ENCODE peak calls at places on chromosomes 1 and 21, in ten cellular contexts. O is brain microvascular endothelial cell, I is mammary epithelial cell, V is fibroblast of lung, F is SJCRH30, M is DND-41, E is GM23248, K is cardiac muscle cell, C is upper lobe of right lung, B is stomach. L is an unnamed sample.

GRCh38 chr1:30514945-30515344 is 208.4 kb downstream of the MATN1 start:
- DNase-seq in V (no peak), K (no peak), B (peak; percentile 4), C (no peak), F (no peak), I (no peak), E (no peak), O (no peak), M (no peak), L (no peak)

GRCh38 chr1:228368801-228369607 is 37.6 kb downstream of the TRIM11 start:
- DNase-seq in M (no peak), F (no peak), B (no peak), I (no peak), O (no peak), C (peak; percentile 53), V (peak; percentile 43), K (peak; percentile 97), E (no peak), L (no peak)

GRCh38 chr1:1873186-1873585 is 17.7 kb downstream of the GNB1 start:
- DNase-seq in B (peak; percentile 74), F (no peak), M (no peak), E (no peak), O (no peak), C (peak; percentile 70), K (peak; percentile 39), I (no peak), V (no peak), L (no peak)

GRCh38 chr1:36517415-36517814 is 34.7 kb upstream of the CSF3R start:
- DNase-seq in F (no peak), E (no peak), M (no peak), B (no peak), V (no peak), I (no peak), C (no peak), K (peak; percentile 13), O (no peak), L (no peak)

GRCh38 chr1:29583727-29584126 is 347.4 kb downstream of the PTPRU start:
- DNase-seq in B (no peak), C (no peak), F (no peak), V (no peak), E (no peak), O (no peak), M (no peak), K (no peak), I (peak; percentile 98), L (no peak)

GRCh38 chr21:35412231-35412630 is 363.1 kb upstream of the RUNX1 start:
- DNase-seq in I (no peak), F (no peak), E (no peak), O (no peak), K (no peak), V (no peak), C (no peak), M (no peak), B (no peak), L (no peak)

GRCh38 chr1:2913091-2913490 is 108.2 kb upstream of the ACTRT2 start:
- DNase-seq in O (no peak), F (no peak), V (no peak), M (no peak), C (no peak), K (no peak), B (no peak), I (no peak), E (no peak), L (no peak)

GRCh38 chr1:93617670-93618488 is 63.8 kb downstream of the BCAR3 start:
- DNase-seq in C (no peak), I (no peak), V (no peak), K (no peak), B (peak; percentile 78), E (no peak), F (no peak), O (no peak), M (no peak), L (no peak)

GRCh38 chr1:185488673-185489311 is 171.7 kb upstream of the IVNS1ABP start:
- DNase-seq in I (peak; percentile 17), V (no peak), C (no peak), M (no peak), K (no peak), E (no peak), F (no peak), B (peak; percentile 38), O (no peak), L (no peak)

GRCh38 chr1:68703921-68704354 is 207.1 kb upstream of the DEPDC1 start:
- DNase-seq in V (no peak), E (no peak), I (peak; percentile 8), F (no peak), O (no peak), B (no peak), K (no peak), M (no peak), C (no peak), L (no peak)

GRCh38 chr1:160104520-160104885 is 6.1 kb upstream of the IGSF8 start:
- DNase-seq in M (no peak), O (no peak), B (no peak), E (no peak), V (no peak), K (no peak), F (no peak), C (no peak), I (no peak), L (no peak)

GRCh38 chr1:237677979-237678378 is 212.7 kb downstream of the ZP4 start:
- DNase-seq in I (peak; percentile 31), M (no peak), E (peak; percentile 31), C (no peak), V (peak; percentile 78), O (peak; percentile 40), K (no peak), F (peak; percentile 6), B (no peak), L (peak; percentile 3)

GRCh38 chr1:209412036-209412435 is 171.5 kb upstream of the CAMK1G start:
- DNase-seq in I (peak; percentile 62), E (peak; percentile 76), O (no peak), V (no peak), K (no peak), M (no peak), C (no peak), B (no peak), F (peak; percentile 65), L (no peak)

GRCh38 chr1:209412566-209412965 is 170.9 kb upstream of the CAMK1G start:
- DNase-seq in C (no peak), F (no peak), I (no peak), M (no peak), K (no peak), B (no peak), V (no peak), O (no peak), E (no peak), L (no peak)

GRCh38 chr1:209413062-209413461 is 170.5 kb upstream of the CAMK1G start:
- DNase-seq in B (no peak), I (no peak), M (no peak), C (no peak), V (no peak), K (no peak), F (no peak), O (no peak), E (no peak), L (no peak)

GRCh38 chr1:209411491-209411929 is 172.0 kb upstream of the CAMK1G start:
- DNase-seq in O (peak; percentile 11), K (no peak), V (peak; percentile 23), E (peak; percentile 78), F (peak; percentile 71), M (no peak), C (no peak), B (no peak), I (peak; percentile 97), L (no peak)

DNA sequence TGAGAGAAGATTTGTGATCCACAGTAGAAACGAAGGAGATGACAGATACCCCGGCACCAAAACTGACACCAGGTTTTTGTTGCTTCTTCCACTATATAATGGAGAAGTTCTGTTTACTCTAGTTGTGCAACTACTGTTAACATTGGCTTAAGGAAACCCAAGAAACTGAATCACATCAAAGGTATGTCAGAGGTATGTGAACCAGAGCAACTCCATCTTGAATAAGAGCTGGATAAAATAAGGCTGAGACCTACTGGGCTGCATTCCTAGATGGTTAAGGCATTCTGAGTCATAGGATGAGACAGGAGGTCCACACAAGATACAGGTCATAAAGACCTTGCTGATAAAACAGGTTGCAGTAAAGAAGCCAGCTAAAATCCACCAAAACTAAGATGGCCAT is 173.7 kb upstream of the CAMK1G start:
- DNase-seq in V (peak; percentile 37), M (no peak), O (peak; percentile 90), E (peak; percentile 75), K (no peak), B (no peak), C (no peak), F (no peak), I (peak; percentile 92), L (no peak)
- H3K27me3 ChIP-seq in V (no peaks in the 10 kb centered on the region), M (peaks cover 9% of the 10 kb centered on the region), O (no peaks in the 10 kb centered on the region), E (no peaks in the 10 kb centered on the region), K (no peaks in the 10 kb centered on the region), B (no peaks in the 10 kb centered on the region), C (peaks cover 2% of the 10 kb centered on the region), F (no peaks in the 10 kb centered on the region), I (no peaks in the 10 kb centered on the region), L (peaks cover 26% of the 10 kb centered on the region)

GRCh38 chr1:204460346-204460745 is 34.3 kb downstream of the PIK3C2B start:
- DNase-seq in I (no peak), B (no peak), E (no peak), C (no peak), O (no peak), F (no peak), M (no peak), V (no peak), K (no peak), L (no peak)
- H3K36me3 ChIP-seq in I (peaks cover 2% of the 10 kb centered on the region), B (peaks cover 22% of the 10 kb centered on the region), E (no peaks in the 10 kb centered on the region), C (peaks cover 38% of the 10 kb centered on the region), O (no peaks in the 10 kb centered on the region), F (no peaks in the 10 kb centered on the region), M (peaks cover 46% of the 10 kb centered on the region), V (no peaks in the 10 kb centered on the region), K (peaks cover 38% of the 10 kb centered on the region), L (no peaks in the 10 kb centered on the region)

DNA sequence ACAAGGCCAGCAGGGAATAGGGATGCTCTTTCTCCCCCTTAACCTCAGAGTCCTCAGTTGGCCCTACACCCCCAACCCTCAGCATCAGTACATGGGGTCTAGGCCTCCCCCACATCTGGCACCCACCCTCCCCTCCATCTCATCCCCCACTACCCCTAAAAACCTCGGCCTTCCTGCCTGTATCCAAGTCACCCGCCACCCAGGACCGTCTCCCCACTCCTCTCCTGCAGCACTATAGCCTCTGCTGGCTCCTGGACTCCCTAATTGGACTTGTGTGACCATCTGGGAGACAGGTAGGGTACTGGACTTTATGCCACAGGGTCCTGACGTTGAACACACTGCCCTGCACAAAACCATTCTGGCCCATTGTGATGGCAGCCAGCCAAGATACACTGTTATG is 6.0 kb downstream of the RSPH1 start:
- DNase-seq in B (no peak), V (no peak), M (no peak), O (no peak), E (no peak), K (no peak), F (no peak), C (no peak), I (no peak), L (no peak)
- H3K27me3 ChIP-seq in B (no peaks in the 10 kb centered on the region), V (peaks cover 15% of the 10 kb centered on the region), M (no peaks in the 10 kb centered on the region), O (peaks cover 4% of the 10 kb centered on the region), E (peaks cover 14% of the 10 kb centered on the region), K (peaks cover 3% of the 10 kb centered on the region), F (no peaks in the 10 kb centered on the region), C (no peaks in the 10 kb centered on the region), I (no peaks in the 10 kb centered on the region), L (no peaks in the 10 kb centered on the region)

DNA sequence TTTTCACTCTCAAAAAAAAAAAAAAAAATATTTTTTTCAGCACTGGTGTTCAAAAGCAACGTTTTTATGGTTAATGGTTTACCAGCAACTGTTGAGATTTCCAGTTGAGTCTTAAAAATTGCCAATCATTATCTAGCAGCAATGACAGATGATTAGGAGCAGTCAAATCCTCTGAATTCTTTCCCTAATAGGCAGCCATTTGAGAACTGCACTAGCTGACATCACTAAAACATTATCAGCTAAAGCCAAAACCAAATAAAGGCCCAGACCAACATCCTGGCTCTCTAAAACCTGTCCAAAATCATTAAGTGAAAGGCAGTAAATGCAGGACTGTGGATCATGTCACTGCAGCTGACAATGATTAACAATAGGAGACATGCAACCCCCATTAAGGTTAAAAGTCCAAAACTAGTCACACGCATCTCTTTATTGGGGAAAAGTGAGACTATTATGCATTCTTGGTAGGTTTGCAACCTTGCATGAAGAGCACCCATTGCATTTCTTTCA is 14.0 kb downstream of the SFPQ start:
- DNase-seq in C (no peak), M (no peak), E (no peak), V (no peak), F (no peak), O (no peak), I (no peak), K (no peak), B (no peak), L (no peak)
- H3K36me3 ChIP-seq in C (peaks cover 100% of the 10 kb centered on the region), M (peaks cover 84% of the 10 kb centered on the region), E (peaks cover 96% of the 10 kb centered on the region), V (peaks cover 18% of the 10 kb centered on the region), F (peaks cover 94% of the 10 kb centered on the region), O (peaks cover 93% of the 10 kb centered on the region), I (peaks cover 74% of the 10 kb centered on the region), K (peaks cover 85% of the 10 kb centered on the region), B (peaks cover 68% of the 10 kb centered on the region), L (peaks cover 92% of the 10 kb centered on the region)

L was measured in A673.